ENCODE peak calls at places on chromosomes 3 and 15, in seven cellular contexts. H is upper lobe of right lung; W is AG10803; R is brain microvascular endothelial cell; B is cardiac fibroblast; K is fibroblast of mammary gland; Y is CD8-positive, alpha-beta T cell. D is an unnamed sample.

GRCh38 chr3:125261031-125261430 is 48.5 kb upstream of the SLC12A8 start:
- DNase-seq in W (no peak), R (no peak), H (no peak), B (no peak), K (no peak), Y (no peak), D (no peak)

GRCh38 chr15:83605049-83605448 is 48.9 kb upstream of the ADAMTSL3 start:
- DNase-seq in H (no peak), Y (no peak), K (no peak), W (no peak), B (no peak), R (no peak), D (no peak)

GRCh38 chr15:43800286-43801136 is at the start of gene HYPK:
- DNase-seq in B (peak), Y (peak), R (peak), W (peak), H (peak), K (peak), D (peak)

GRCh38 chr3:36677331-36678007 is 86.9 kb downstream of the DCLK3 start:
- DNase-seq in B (peak), Y (no peak), R (peak), K (peak), H (no peak), W (peak), D (no peak)

GRCh38 chr15:85475711-85476110 is 95.3 kb downstream of the AKAP13 start:
- DNase-seq in H (no peak), K (no peak), R (no peak), Y (no peak), B (no peak), W (no peak), D (no peak)

GRCh38 chr3:108092556-108092955 is 1.7 kb upstream of the CD47 start:
- DNase-seq in B (no peak), R (no peak), Y (no peak), K (no peak), W (no peak), H (no peak), D (no peak)

GRCh38 chr3:9951126-9951525 is 1.1 kb downstream of the PRRT3 start:
- DNase-seq in W (no peak), K (no peak), Y (no peak), H (no peak), B (no peak), R (no peak), D (no peak)

GRCh38 chr3:40505599-40506462 is at the start of gene ZNF620:
- DNase-seq in Y (peak), H (peak), B (peak), K (peak), R (peak), W (peak), D (no peak)

GRCh38 chr3:105555206-105555605 is 188.5 kb downstream of the ALCAM start:
- DNase-seq in H (no peak), R (no peak), W (peak), B (no peak), Y (no peak), K (no peak), D (no peak)

GRCh38 chr3:79230254-79230653 is 537.5 kb downstream of the ROBO1 start:
- DNase-seq in K (no peak), B (no peak), Y (no peak), H (no peak), W (no peak), R (no peak), D (no peak)

GRCh38 chr3:20125289-20125688 is 60.7 kb downstream of the SGO1 start:
- DNase-seq in R (no peak), W (no peak), K (no peak), Y (no peak), B (no peak), H (no peak), D (no peak)

GRCh38 chr3:43956945-43957344 is 266.2 kb downstream of the ABHD5 start:
- DNase-seq in Y (no peak), B (no peak), R (no peak), W (no peak), K (no peak), H (no peak), D (no peak)

GRCh38 chr15:48754011-48754410 is 56.9 kb downstream of the CEP152 start:
- DNase-seq in B (no peak), W (peak), Y (no peak), H (no peak), R (no peak), K (no peak), D (no peak)

GRCh38 chr3:141294300-141294699 is 62.7 kb downstream of the PXYLP1 start:
- DNase-seq in H (no peak), R (no peak), Y (no peak), K (no peak), W (no peak), B (peak), D (no peak)

GRCh38 chr15:36880226-36880912 is 220.0 kb downstream of the MEIS2 start:
- DNase-seq in W (no peak), H (no peak), K (no peak), Y (no peak), B (no peak), R (no peak), D (no peak)

GRCh38 chr3:89467886-89468479 is 360.6 kb downstream of the EPHA3 start:
- DNase-seq in B (no peak), Y (no peak), R (no peak), K (no peak), W (no peak), H (no peak), D (no peak)

GRCh38 chr3:6717026-6717943 is 143.6 kb upstream of the GRM7 start:
- DNase-seq in H (no peak), R (no peak), W (no peak), B (no peak), Y (no peak), K (no peak), D (no peak)
- H3K4me3 ChIP-seq in H (no peak), R (no peak), W (no peak), B (no peak), Y (no peak), K (no peak), D (no peak)

GRCh38 chr3:195810455-195810845 is 1.3 kb downstream of the MUC4 start:
- DNase-seq in B (no peak), Y (no peak), R (no peak), W (no peak), H (no peak), K (no peak), D (no peak)

GRCh38 chr3:195808741-195809290 is 2.9 kb downstream of the MUC4 start:
- DNase-seq in W (no peak), R (no peak), Y (no peak), H (no peak), B (no peak), K (no peak), D (no peak)

GRCh38 chr3:195807681-195808121 is 4.0 kb downstream of the MUC4 start:
- DNase-seq in K (no peak), R (no peak), W (no peak), Y (no peak), B (no peak), H (no peak), D (no peak)

GRCh38 chr3:195809796-195810454 is 1.8 kb downstream of the MUC4 start:
- DNase-seq in K (no peak), H (no peak), W (no peak), B (peak), R (peak), Y (no peak), D (no peak)

DNA sequence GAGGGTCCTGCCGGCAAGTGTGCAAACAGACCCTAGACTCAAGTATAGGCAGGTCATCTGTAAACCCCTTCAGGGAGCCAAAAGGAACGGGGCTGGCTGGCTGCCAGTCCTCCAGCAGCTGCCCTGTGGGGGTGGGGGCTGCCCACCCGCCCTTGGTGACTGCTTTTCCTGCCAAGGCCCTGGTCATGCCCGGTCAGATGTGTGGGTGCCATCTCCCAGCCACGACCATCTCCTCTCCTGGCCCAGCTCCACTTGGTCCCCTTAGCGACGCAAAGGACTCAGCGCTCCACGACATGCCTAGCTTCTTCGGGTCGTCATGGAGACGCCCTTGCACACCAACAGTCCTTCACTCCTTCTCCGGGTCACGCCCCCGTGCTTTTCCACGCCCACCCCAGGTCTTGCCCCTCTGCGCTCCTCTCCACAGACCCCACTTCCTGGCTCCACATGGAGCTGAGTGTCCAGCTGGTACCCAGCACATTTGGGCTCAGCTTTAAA is 2.4 kb downstream of the MUC4 start:
- DNase-seq in K (no peak), B (no peak), H (no peak), Y (no peak), W (no peak), R (no peak), D (no peak)
- H3K4me3 ChIP-seq in K (no peak), B (no peak), H (no peak), Y (no peak), W (no peak), R (no peak), D (no peak)

DNA sequence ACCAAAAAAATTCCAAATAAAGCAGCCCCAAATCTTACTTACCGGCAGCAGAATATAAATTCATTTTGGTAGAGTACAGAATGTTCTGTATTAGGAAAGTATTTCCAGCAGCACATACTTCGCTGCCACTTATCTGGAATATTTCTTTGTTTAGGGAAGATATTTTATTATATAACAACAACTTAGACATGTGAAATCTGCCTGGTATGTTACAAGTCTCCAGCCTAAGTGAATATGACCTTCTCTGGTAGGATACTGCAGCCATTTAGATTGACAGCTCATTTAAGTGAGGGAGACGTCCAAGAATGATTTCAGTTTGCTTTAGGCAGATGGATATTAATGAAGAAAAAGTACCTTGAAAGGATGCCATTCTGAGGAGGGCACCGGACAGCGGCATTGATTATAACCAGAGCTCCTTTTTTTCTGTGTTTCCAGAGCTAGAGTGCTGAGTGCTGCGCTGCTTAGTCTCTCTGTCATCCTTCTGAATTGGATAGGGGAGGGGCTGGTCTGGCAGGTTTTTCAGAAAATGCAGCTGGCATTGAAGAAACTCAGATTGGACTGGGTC is 60.0 kb downstream of the ARHGEF26 start:
- DNase-seq in B (no peak), Y (no peak), H (no peak), K (no peak), R (no peak), W (no peak), D (no peak)
- H3K4me3 ChIP-seq in B (no peak), Y (no peak), H (no peak), K (no peak), R (no peak), W (no peak), D (no peak)

DNA sequence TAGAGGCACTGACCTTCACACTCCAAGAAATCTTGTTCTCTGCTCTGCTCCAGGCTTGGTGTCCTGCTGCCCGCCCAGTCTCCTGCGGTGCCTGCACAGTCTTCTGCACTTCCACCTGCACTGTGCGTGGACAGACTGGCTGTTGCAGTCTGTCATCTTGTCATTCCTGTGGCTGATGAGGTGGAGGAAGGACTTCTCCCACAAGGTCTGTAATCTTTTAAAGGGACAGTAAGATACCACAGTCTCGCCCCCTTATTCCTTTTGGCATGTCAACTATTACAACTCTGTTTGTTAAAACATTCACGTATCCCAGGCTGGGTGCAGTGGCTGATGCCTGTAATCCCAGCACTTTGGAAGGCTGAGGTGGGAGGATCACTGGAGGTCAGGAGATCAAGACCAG is 54.1 kb upstream of the IGF2BP2 start:
- DNase-seq in H (no peak), B (no peak), K (no peak), Y (no peak), W (no peak), R (peak), D (no peak)
- H3K4me3 ChIP-seq in H (no peak), B (no peak), K (no peak), Y (no peak), W (no peak), R (no peak), D (no peak)

DNA sequence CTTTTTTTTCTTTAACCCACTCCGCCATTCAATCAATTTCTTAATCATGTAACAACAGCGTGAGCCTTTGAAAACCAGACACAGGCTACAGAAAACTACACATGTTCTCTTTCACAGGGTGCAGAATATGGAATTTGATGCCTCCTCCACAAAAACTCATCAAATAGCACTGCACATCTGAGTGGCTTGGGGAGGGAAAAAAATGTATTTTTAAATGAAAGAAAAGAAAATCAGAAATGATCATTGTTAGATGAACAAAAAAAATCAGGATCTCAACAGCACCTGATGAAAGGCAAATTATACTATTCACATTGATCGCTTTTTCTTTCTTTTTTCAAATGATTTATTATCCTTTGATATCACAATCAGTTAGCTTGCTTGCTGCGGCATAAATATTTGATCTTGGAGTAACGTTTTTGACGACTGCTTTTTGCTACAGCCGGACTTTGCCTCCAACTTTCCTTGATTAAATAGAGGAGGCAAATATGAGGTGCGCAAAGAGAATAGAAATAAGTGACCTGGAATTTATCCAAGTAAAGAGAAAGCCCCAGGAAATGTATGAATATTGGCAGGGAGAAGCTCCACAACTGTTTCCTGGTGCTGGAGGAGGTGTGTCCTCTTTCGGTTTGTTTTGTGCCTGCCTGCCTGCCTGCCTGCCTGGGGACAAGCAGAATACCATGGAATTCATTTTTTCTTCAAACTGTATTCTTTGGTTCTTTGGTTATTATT is 63.1 kb downstream of the EDEM1 start:
- DNase-seq in Y (no peak), W (peak), K (peak), B (no peak), R (no peak), H (no peak), D (no peak)
- H3K4me3 ChIP-seq in Y (no peak), W (peak), K (peak), B (peak), R (no peak), H (peak), D (no peak)

GRCh38 chr15:70703483-70703882 is 59.9 kb downstream of the UACA start:
- DNase-seq in B (peak), K (peak), Y (no peak), H (no peak), W (no peak), R (peak), D (no peak)
- H3K4me3 ChIP-seq in B (no peak), K (no peak), Y (no peak), H (peak), W (no peak), R (no peak), D (no peak)